ENCODE peak calls at places on chromosome 20, in nine cellular contexts. M, U, N, G, R, W, C, Z and L are unnamed samples. For H3K27me3, the result is how much of the 10 kb centered on the place peaks cover.

GRCh38 chr20:19003759-19004336 is 190.3 kb downstream of the SCP2D1 start:
- DNase-seq in M (no peak), U (no peak), N (no peak), G (no peak), R (no peak), W (no peak), C (no peak), Z (no peak), L (no peak)

GRCh38 chr20:14711681-14712080 is 374.3 kb upstream of the FLRT3 start:
- DNase-seq in M (no peak), U (no peak), N (no peak), G (no peak), R (peak), W (no peak), C (no peak), Z (no peak), L (no peak)

GRCh38 chr20:61847420-61847748 is 218.3 kb downstream of the TAF4 start:
- DNase-seq in M (no peak), U (no peak), N (no peak), G (no peak), R (no peak), W (no peak), C (no peak), Z (no peak), L (no peak)

GRCh38 chr20:25859649-25860530 is 163.2 kb upstream of the ZNF337 start:
- DNase-seq in M (peak), U (peak), N (peak), G (peak), R (peak), W (peak), C (peak), Z (peak), L (peak)

GRCh38 chr20:7790189-7790588 is 150.1 kb downstream of the HAO1 start:
- DNase-seq in M (no peak), U (no peak), N (no peak), G (no peak), R (no peak), W (no peak), C (no peak), Z (no peak), L (no peak)

GRCh38 chr20:58402305-58402704 is 13.3 kb downstream of the VAPB start:
- DNase-seq in M (no peak), U (no peak), N (no peak), G (no peak), R (no peak), W (no peak), C (no peak), Z (no peak), L (no peak)

GRCh38 chr20:3595541-3595940 is 67.7 kb downstream of the GFRA4 start:
- DNase-seq in M (no peak), U (no peak), N (no peak), G (no peak), R (peak), W (no peak), C (no peak), Z (no peak), L (no peak)

GRCh38 chr20:2217857-2218529 is 77.8 kb upstream of the TGM3 start:
- DNase-seq in M (no peak), U (no peak), N (peak), G (peak), R (no peak), W (peak), C (no peak), Z (no peak), L (peak)

GRCh38 chr20:50691585-50692552 is 527 bp upstream of the RIPOR3 start:
- DNase-seq in M (no peak), U (peak), N (no peak), G (no peak), R (peak), W (no peak), C (no peak), Z (no peak), L (no peak)
- H3K4me3 ChIP-seq in M (peak), U (peak), N (peak), G (no peak), R (peak), W (peak), C (no peak), Z (no peak), L (no peak)

GRCh38 chr20:36817496-36817895 is 43.9 kb upstream of the DSN1 start:
- DNase-seq in M (no peak), U (no peak), N (no peak), G (no peak), R (no peak), W (no peak), C (no peak), Z (no peak), L (no peak)

GRCh38 chr20:36815454-36816091 is 42.0 kb upstream of the DSN1 start:
- DNase-seq in M (no peak), U (no peak), N (peak), G (no peak), R (peak), W (no peak), C (no peak), Z (no peak), L (no peak)

GRCh38 chr20:36812601-36813000 is 39.0 kb upstream of the DSN1 start:
- DNase-seq in M (no peak), U (no peak), N (no peak), G (no peak), R (no peak), W (no peak), C (no peak), Z (no peak), L (no peak)

GRCh38 chr20:36818185-36818584 is 44.6 kb upstream of the DSN1 start:
- DNase-seq in M (no peak), U (no peak), N (no peak), G (no peak), R (no peak), W (no peak), C (no peak), Z (no peak), L (no peak)

GRCh38 chr20:36813784-36814136 is 40.2 kb upstream of the DSN1 start:
- DNase-seq in M (no peak), U (no peak), N (no peak), G (no peak), R (no peak), W (no peak), C (no peak), Z (no peak), L (no peak)
- H3K27ac ChIP-seq in M (peak), U (no peak), N (no peak), G (no peak), R (no peak), W (no peak), C (no peak), Z (no peak), L (no peak)

DNA sequence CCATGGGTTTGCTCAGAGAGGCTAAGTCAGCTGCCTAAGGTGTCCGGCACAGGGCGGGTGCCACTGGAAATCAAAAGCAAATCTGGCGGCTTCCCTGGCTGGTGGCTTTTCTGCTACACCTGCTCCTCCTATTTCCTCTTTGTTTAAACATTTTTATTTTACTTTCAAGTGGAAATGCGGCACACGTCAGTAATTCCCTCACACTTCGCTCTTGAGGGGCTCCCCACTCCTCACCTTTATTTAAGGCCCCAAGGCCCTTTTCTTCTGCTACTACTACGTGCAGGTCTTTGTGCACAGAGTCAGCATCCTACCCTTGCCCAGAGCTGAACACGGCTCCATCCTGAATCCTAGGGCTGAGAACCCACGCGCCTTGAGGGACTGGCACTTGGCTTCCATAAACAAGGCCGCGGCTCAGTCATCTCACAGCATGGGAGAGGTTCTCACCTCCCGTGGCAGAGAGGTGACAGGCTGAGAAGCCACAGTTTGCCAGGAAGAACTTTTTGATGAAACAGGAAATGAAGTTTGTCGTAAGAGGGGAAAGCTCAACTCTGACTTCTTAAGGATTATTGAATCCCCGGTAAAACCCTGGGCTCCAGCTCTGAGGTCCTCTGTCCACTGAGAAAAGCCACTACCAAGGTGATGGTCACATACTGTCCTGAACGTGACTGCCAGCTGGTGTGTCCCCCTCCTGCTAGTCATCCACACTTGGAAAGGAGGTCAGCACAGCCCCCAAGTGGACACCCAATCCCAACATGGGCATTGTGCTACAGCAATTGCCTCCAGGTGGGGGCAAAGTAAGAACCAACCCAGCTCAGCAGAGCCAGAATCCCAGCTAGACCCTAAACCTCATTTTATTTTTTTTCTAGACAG is 48.0 kb downstream of the NFATC2 start:
- DNase-seq in M (no peak), U (no peak), N (no peak), G (no peak), R (no peak), W (no peak), C (no peak), Z (no peak), L (no peak)
- H3K27me3 ChIP-seq in M (under half), U (under half), N (under half), G (under half), R (under half), W (under half), C (under half), Z (under half), L (under half)

DNA sequence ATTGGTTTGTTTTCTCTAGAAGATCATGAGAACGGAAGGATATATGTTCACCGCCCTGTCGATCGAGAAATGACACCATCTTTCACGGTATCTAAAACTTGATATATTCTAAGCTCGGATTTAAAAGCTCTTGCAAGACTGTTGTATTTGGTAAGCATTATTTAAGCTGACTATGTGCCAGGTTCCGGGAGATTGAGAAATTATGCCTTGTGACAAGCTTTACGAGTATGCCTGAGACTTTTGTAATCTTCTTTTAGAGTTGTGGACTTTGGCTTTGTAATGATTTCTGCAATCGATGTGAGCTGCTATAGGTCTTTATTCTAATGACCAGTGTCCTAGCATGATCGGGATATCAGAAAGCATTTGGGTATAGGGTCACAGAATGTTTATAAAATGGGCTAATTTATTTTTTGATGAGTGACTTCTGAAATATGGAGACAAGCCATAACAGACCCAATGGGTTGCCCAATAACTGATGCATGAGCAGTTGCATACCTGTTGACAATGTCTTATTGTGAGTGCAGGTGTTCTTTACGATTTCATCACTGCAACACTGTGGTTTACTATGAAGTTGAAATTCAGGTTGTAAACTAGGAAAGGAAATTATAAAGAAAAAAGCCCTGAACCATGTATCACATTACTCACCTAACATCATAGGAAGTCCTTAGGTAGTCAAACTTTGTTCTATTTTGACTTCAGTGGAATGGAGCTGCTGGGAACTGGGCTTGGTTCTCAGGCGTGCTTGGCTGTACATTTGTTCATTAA is 14.0 kb downstream of the CDH26 start:
- DNase-seq in M (peak), U (no peak), N (no peak), G (no peak), R (no peak), W (no peak), C (no peak), Z (no peak), L (peak)
- H3K4me3 ChIP-seq in M (no peak), U (no peak), N (no peak), G (no peak), R (no peak), W (no peak), C (no peak), Z (no peak), L (no peak)